ENCODE peak calls at places on chromosomes 11 and 22, in ten cellular contexts. One of them, this sample, is unnamed.

GRCh38 chr11:33949201-33949913 is 57.5 kb upstream of the LMO2 start:
- DNase-seq in NCI-H1092: peak; percentile 69
- DNase-seq in progenitor cell of endocrine pancreas: no peak
- DNase-seq in lower lobe of right lung: no peak
- DNase-seq in kidney tubule cell: no peak
- DNase-seq in fibroblast of lung: no peak
- DNase-seq in tibial artery: no peak
- DNase-seq in foreskin fibroblast: no peak
- DNase-seq in A549: no peak
- DNase-seq in uterus: no peak
- DNase-seq in this sample: no peak

GRCh38 chr11:69982675-69983570 is 95.2 kb upstream of the ANO1 start:
- DNase-seq in NCI-H1092: no peak
- DNase-seq in kidney tubule cell: no peak
- DNase-seq in tibial artery: no peak
- DNase-seq in progenitor cell of endocrine pancreas: no peak
- DNase-seq in A549: no peak
- DNase-seq in lower lobe of right lung: no peak
- DNase-seq in foreskin fibroblast: no peak
- DNase-seq in uterus: no peak
- DNase-seq in fibroblast of lung: no peak
- DNase-seq in this sample: no peak

GRCh38 chr11:115961168-115962003 is 457.2 kb upstream of the CADM1 start:
- DNase-seq in kidney tubule cell: no peak
- DNase-seq in progenitor cell of endocrine pancreas: no peak
- DNase-seq in A549: no peak
- DNase-seq in NCI-H1092: no peak
- DNase-seq in fibroblast of lung: no peak
- DNase-seq in uterus: no peak
- DNase-seq in foreskin fibroblast: no peak
- DNase-seq in lower lobe of right lung: no peak
- DNase-seq in tibial artery: no peak
- DNase-seq in this sample: no peak

GRCh38 chr11:81669944-81670526 is 1063.6 kb downstream of the FAM181B start:
- DNase-seq in NCI-H1092: no peak
- DNase-seq in A549: no peak
- DNase-seq in foreskin fibroblast: no peak
- DNase-seq in kidney tubule cell: no peak
- DNase-seq in uterus: no peak
- DNase-seq in tibial artery: no peak
- DNase-seq in fibroblast of lung: peak; percentile 7
- DNase-seq in lower lobe of right lung: no peak
- DNase-seq in progenitor cell of endocrine pancreas: no peak
- DNase-seq in this sample: no peak

GRCh38 chr11:80586464-80586863 is 1145.6 kb upstream of the TENM4 start:
- DNase-seq in foreskin fibroblast: no peak
- DNase-seq in A549: no peak
- DNase-seq in lower lobe of right lung: no peak
- DNase-seq in uterus: no peak
- DNase-seq in kidney tubule cell: peak; percentile 42
- DNase-seq in fibroblast of lung: no peak
- DNase-seq in progenitor cell of endocrine pancreas: no peak
- DNase-seq in NCI-H1092: no peak
- DNase-seq in tibial artery: no peak
- DNase-seq in this sample: no peak

GRCh38 chr11:130022799-130023198 is 20.2 kb upstream of the PRDM10 start:
- DNase-seq in tibial artery: no peak
- DNase-seq in kidney tubule cell: peak; percentile 74
- DNase-seq in A549: no peak
- DNase-seq in NCI-H1092: no peak
- DNase-seq in fibroblast of lung: no peak
- DNase-seq in progenitor cell of endocrine pancreas: no peak
- DNase-seq in lower lobe of right lung: no peak
- DNase-seq in uterus: no peak
- DNase-seq in foreskin fibroblast: no peak
- DNase-seq in this sample: no peak

GRCh38 chr11:35367491-35367890 is 51.9 kb downstream of the SLC1A2 start:
- DNase-seq in progenitor cell of endocrine pancreas: no peak
- DNase-seq in uterus: no peak
- DNase-seq in NCI-H1092: no peak
- DNase-seq in lower lobe of right lung: no peak
- DNase-seq in kidney tubule cell: peak; percentile 20
- DNase-seq in foreskin fibroblast: peak; percentile 73
- DNase-seq in fibroblast of lung: peak; percentile 88
- DNase-seq in tibial artery: no peak
- DNase-seq in A549: no peak
- DNase-seq in this sample: peak; percentile 29

GRCh38 chr22:41076857-41077256 is 15.5 kb upstream of the EP300 start:
- DNase-seq in foreskin fibroblast: no peak
- DNase-seq in kidney tubule cell: no peak
- DNase-seq in A549: no peak
- DNase-seq in NCI-H1092: no peak
- DNase-seq in uterus: no peak
- DNase-seq in tibial artery: no peak
- DNase-seq in progenitor cell of endocrine pancreas: no peak
- DNase-seq in fibroblast of lung: no peak
- DNase-seq in lower lobe of right lung: no peak
- DNase-seq in this sample: no peak

GRCh38 chr11:9799901-9800300 is 136.0 kb downstream of the SWAP70 start:
- DNase-seq in tibial artery: no peak
- DNase-seq in uterus: no peak
- DNase-seq in foreskin fibroblast: no peak
- DNase-seq in lower lobe of right lung: no peak
- DNase-seq in NCI-H1092: no peak
- DNase-seq in kidney tubule cell: no peak
- DNase-seq in A549: no peak
- DNase-seq in fibroblast of lung: peak; percentile 46
- DNase-seq in progenitor cell of endocrine pancreas: no peak
- DNase-seq in this sample: no peak

GRCh38 chr22:21803859-21804258 is 63.6 kb downstream of the MAPK1 start:
- DNase-seq in NCI-H1092: no peak
- DNase-seq in lower lobe of right lung: no peak
- DNase-seq in kidney tubule cell: no peak
- DNase-seq in tibial artery: no peak
- DNase-seq in foreskin fibroblast: no peak
- DNase-seq in A549: no peak
- DNase-seq in uterus: no peak
- DNase-seq in fibroblast of lung: no peak
- DNase-seq in progenitor cell of endocrine pancreas: no peak
- DNase-seq in this sample: no peak

GRCh38 chr22:40588726-40589125 is 47.8 kb downstream of the MRTFA start:
- DNase-seq in tibial artery: no peak
- DNase-seq in NCI-H1092: no peak
- DNase-seq in fibroblast of lung: peak; percentile 42
- DNase-seq in kidney tubule cell: no peak
- DNase-seq in uterus: no peak
- DNase-seq in A549: peak; percentile 38
- DNase-seq in progenitor cell of endocrine pancreas: no peak
- DNase-seq in foreskin fibroblast: peak; percentile 70
- DNase-seq in lower lobe of right lung: no peak
- DNase-seq in this sample: no peak

GRCh38 chr22:36177160-36177559 is 16.6 kb upstream of the APOL3 start:
- DNase-seq in NCI-H1092: no peak
- DNase-seq in tibial artery: no peak
- DNase-seq in foreskin fibroblast: no peak
- DNase-seq in kidney tubule cell: no peak
- DNase-seq in uterus: no peak
- DNase-seq in fibroblast of lung: no peak
- DNase-seq in progenitor cell of endocrine pancreas: no peak
- DNase-seq in lower lobe of right lung: no peak
- DNase-seq in A549: no peak
- DNase-seq in this sample: no peak

GRCh38 chr22:41660416-41660815 is 28.3 kb downstream of the SNU13 start:
- DNase-seq in progenitor cell of endocrine pancreas: no peak
- DNase-seq in tibial artery: no peak
- DNase-seq in fibroblast of lung: no peak
- DNase-seq in kidney tubule cell: no peak
- DNase-seq in uterus: no peak
- DNase-seq in A549: no peak
- DNase-seq in foreskin fibroblast: no peak
- DNase-seq in NCI-H1092: no peak
- DNase-seq in lower lobe of right lung: no peak
- DNase-seq in this sample: no peak

GRCh38 chr11:17563248-17563647 is 16.2 kb downstream of the OTOG start:
- DNase-seq in progenitor cell of endocrine pancreas: no peak
- DNase-seq in NCI-H1092: no peak
- DNase-seq in A549: peak; percentile 18
- DNase-seq in uterus: no peak
- DNase-seq in kidney tubule cell: peak; percentile 54
- DNase-seq in fibroblast of lung: no peak
- DNase-seq in foreskin fibroblast: no peak
- DNase-seq in lower lobe of right lung: no peak
- DNase-seq in tibial artery: no peak
- DNase-seq in this sample: no peak

GRCh38 chr11:78927511-78927910 is 352.8 kb upstream of the NARS2 start:
- DNase-seq in uterus: no peak
- DNase-seq in foreskin fibroblast: no peak
- DNase-seq in lower lobe of right lung: no peak
- DNase-seq in A549: no peak
- DNase-seq in kidney tubule cell: no peak
- DNase-seq in fibroblast of lung: no peak
- DNase-seq in NCI-H1092: no peak
- DNase-seq in tibial artery: no peak
- DNase-seq in progenitor cell of endocrine pancreas: no peak
- DNase-seq in this sample: no peak

GRCh38 chr22:44206696-44207095 is 26.0 kb downstream of the PARVG start:
- DNase-seq in foreskin fibroblast: no peak
- DNase-seq in uterus: no peak
- DNase-seq in NCI-H1092: no peak
- DNase-seq in lower lobe of right lung: no peak
- DNase-seq in fibroblast of lung: no peak
- DNase-seq in A549: no peak
- DNase-seq in tibial artery: no peak
- DNase-seq in kidney tubule cell: no peak
- DNase-seq in progenitor cell of endocrine pancreas: no peak
- DNase-seq in this sample: no peak

GRCh38 chr11:76808996-76809395 is 25.8 kb downstream of the TSKU start:
- DNase-seq in progenitor cell of endocrine pancreas: no peak
- DNase-seq in A549: no peak
- DNase-seq in fibroblast of lung: no peak
- DNase-seq in lower lobe of right lung: no peak
- DNase-seq in foreskin fibroblast: no peak
- DNase-seq in uterus: no peak
- DNase-seq in tibial artery: no peak
- DNase-seq in NCI-H1092: no peak
- DNase-seq in kidney tubule cell: no peak
- DNase-seq in this sample: no peak

GRCh38 chr22:26403827-26404226 is 25.2 kb upstream of the ASPHD2 start:
- DNase-seq in tibial artery: no peak
- DNase-seq in A549: no peak
- DNase-seq in uterus: no peak
- DNase-seq in NCI-H1092: no peak
- DNase-seq in fibroblast of lung: no peak
- DNase-seq in progenitor cell of endocrine pancreas: no peak
- DNase-seq in lower lobe of right lung: no peak
- DNase-seq in foreskin fibroblast: no peak
- DNase-seq in kidney tubule cell: no peak
- DNase-seq in this sample: no peak

GRCh38 chr11:74626130-74626529 is 33.7 kb downstream of the POLD3 start:
- DNase-seq in fibroblast of lung: no peak
- DNase-seq in progenitor cell of endocrine pancreas: no peak
- DNase-seq in tibial artery: no peak
- DNase-seq in NCI-H1092: no peak
- DNase-seq in kidney tubule cell: no peak
- DNase-seq in uterus: no peak
- DNase-seq in lower lobe of right lung: no peak
- DNase-seq in foreskin fibroblast: no peak
- DNase-seq in A549: no peak
- DNase-seq in this sample: no peak

GRCh38 chr11:29934115-29934638 is 82.7 kb downstream of the KCNA4 start:
- DNase-seq in lower lobe of right lung: no peak
- DNase-seq in uterus: no peak
- DNase-seq in foreskin fibroblast: no peak
- DNase-seq in tibial artery: no peak
- DNase-seq in progenitor cell of endocrine pancreas: no peak
- DNase-seq in kidney tubule cell: no peak
- DNase-seq in A549: no peak
- DNase-seq in fibroblast of lung: no peak
- DNase-seq in NCI-H1092: no peak
- DNase-seq in this sample: no peak

GRCh38 chr22:46339956-46340355 is 4.4 kb downstream of the TRMU start:
- DNase-seq in foreskin fibroblast: no peak
- DNase-seq in NCI-H1092: no peak
- DNase-seq in tibial artery: no peak
- DNase-seq in progenitor cell of endocrine pancreas: no peak
- DNase-seq in fibroblast of lung: no peak
- DNase-seq in A549: no peak
- DNase-seq in lower lobe of right lung: peak; percentile 34
- DNase-seq in kidney tubule cell: no peak
- DNase-seq in uterus: no peak
- DNase-seq in this sample: no peak

GRCh38 chr11:118528511-118528910 is 1.2 kb downstream of the TTC36 start:
- DNase-seq in progenitor cell of endocrine pancreas: no peak
- DNase-seq in lower lobe of right lung: no peak
- DNase-seq in tibial artery: no peak
- DNase-seq in NCI-H1092: no peak
- DNase-seq in foreskin fibroblast: no peak
- DNase-seq in uterus: no peak
- DNase-seq in kidney tubule cell: no peak
- DNase-seq in fibroblast of lung: no peak
- DNase-seq in A549: no peak
- DNase-seq in this sample: no peak

GRCh38 chr22:37267128-37267587 is 15.2 kb upstream of the CYTH4 start:
- DNase-seq in foreskin fibroblast: no peak
- DNase-seq in lower lobe of right lung: peak; percentile 71
- DNase-seq in tibial artery: no peak
- DNase-seq in progenitor cell of endocrine pancreas: peak; percentile 67
- DNase-seq in fibroblast of lung: no peak
- DNase-seq in kidney tubule cell: peak; percentile 32
- DNase-seq in A549: no peak
- DNase-seq in uterus: no peak
- DNase-seq in NCI-H1092: peak; percentile 28
- DNase-seq in this sample: peak; percentile 53

GRCh38 chr11:103832762-103833161 is 203.7 kb upstream of the DDI1 start:
- DNase-seq in NCI-H1092: no peak
- DNase-seq in foreskin fibroblast: no peak
- DNase-seq in fibroblast of lung: peak; percentile 14
- DNase-seq in tibial artery: no peak
- DNase-seq in uterus: no peak
- DNase-seq in kidney tubule cell: no peak
- DNase-seq in progenitor cell of endocrine pancreas: no peak
- DNase-seq in lower lobe of right lung: no peak
- DNase-seq in A549: no peak
- DNase-seq in this sample: no peak

GRCh38 chr11:92554662-92555061 is 330.0 kb downstream of the FAT3 start:
- DNase-seq in uterus: no peak
- DNase-seq in lower lobe of right lung: no peak
- DNase-seq in NCI-H1092: no peak
- DNase-seq in tibial artery: no peak
- DNase-seq in A549: no peak
- DNase-seq in foreskin fibroblast: no peak
- DNase-seq in fibroblast of lung: no peak
- DNase-seq in kidney tubule cell: no peak
- DNase-seq in progenitor cell of endocrine pancreas: no peak
- DNase-seq in this sample: no peak

GRCh38 chr11:44977493-44977984 is 26.9 kb upstream of the TP53I11 start:
- DNase-seq in fibroblast of lung: no peak
- DNase-seq in kidney tubule cell: no peak
- DNase-seq in lower lobe of right lung: no peak
- DNase-seq in A549: peak; percentile 36
- DNase-seq in foreskin fibroblast: no peak
- DNase-seq in NCI-H1092: peak; percentile 33
- DNase-seq in progenitor cell of endocrine pancreas: no peak
- DNase-seq in tibial artery: no peak
- DNase-seq in uterus: no peak
- DNase-seq in this sample: no peak

GRCh38 chr11:33687733-33688479 is 12.7 kb downstream of the C11orf91 start:
- DNase-seq in progenitor cell of endocrine pancreas: peak; percentile 41
- DNase-seq in lower lobe of right lung: no peak
- DNase-seq in foreskin fibroblast: peak; percentile 75
- DNase-seq in tibial artery: peak; percentile 44
- DNase-seq in fibroblast of lung: peak; percentile 80
- DNase-seq in NCI-H1092: peak; percentile 27
- DNase-seq in kidney tubule cell: peak; percentile 68
- DNase-seq in uterus: no peak
- DNase-seq in A549: peak; percentile 76
- DNase-seq in this sample: peak; percentile 70

GRCh38 chr11:122186439-122187080 is 70.5 kb upstream of the BLID start:
- DNase-seq in foreskin fibroblast: peak; percentile 95
- DNase-seq in tibial artery: peak; percentile 24
- DNase-seq in A549: peak; percentile 87
- DNase-seq in lower lobe of right lung: no peak
- DNase-seq in uterus: no peak
- DNase-seq in progenitor cell of endocrine pancreas: no peak
- DNase-seq in fibroblast of lung: peak; percentile 100
- DNase-seq in kidney tubule cell: peak; percentile 83
- DNase-seq in NCI-H1092: no peak
- DNase-seq in this sample: no peak

This sample was measured in heart right ventricle.